ENCODE peak calls at places on chromosomes 1 and 21, in five cellular contexts. D is GM23248, J is SK-N-SH, F is GM23338, P is PC-3. Q is an unnamed sample. For H3K9me2 and H3K4me1, the result is how much of the 10 kb centered on the place peaks cover.

GRCh38 chr1:64941466-64942117 is 24.8 kb downstream of the JAK1 start:
- DNase-seq in D (no peak), J (no peak), F (no peak), P (no peak), Q (no peak)

GRCh38 chr1:8425781-8426161 is 107.9 kb downstream of the SLC45A1 start:
- DNase-seq in D (no peak), J (no peak), F (no peak), P (no peak), Q (no peak)

GRCh38 chr1:215845224-215845902 is 278.3 kb downstream of the KCTD3 start:
- DNase-seq in D (peak), J (no peak), F (no peak), P (peak), Q (no peak)

GRCh38 chr1:165467706-165468105 is 22.8 kb upstream of the RXRG start:
- DNase-seq in D (no peak), J (no peak), F (no peak), P (no peak), Q (no peak)

GRCh38 chr1:115642168-115643072 is 650 bp downstream of the VANGL1 start:
- DNase-seq in D (peak), J (peak), F (peak), P (peak), Q (no peak)

GRCh38 chr1:243325305-243325890 is 69.6 kb downstream of the SDCCAG8 start:
- DNase-seq in D (peak), J (peak), F (peak), P (peak), Q (peak)

GRCh38 chr1:62212411-62212810 is 17.8 kb downstream of the L1TD1 start:
- DNase-seq in D (no peak), J (no peak), F (no peak), P (no peak), Q (no peak)

GRCh38 chr1:162178432-162178831 is 108.9 kb downstream of the NOS1AP start:
- DNase-seq in D (no peak), J (no peak), F (no peak), P (no peak), Q (no peak)

GRCh38 chr1:98839840-98840239 is 164.8 kb downstream of the PLPPR5 start:
- DNase-seq in D (peak), J (no peak), F (no peak), P (no peak), Q (no peak)

GRCh38 chr1:183918589-183918988 is 113.7 kb downstream of the RGL1 start:
- DNase-seq in D (no peak), J (no peak), F (no peak), P (no peak), Q (no peak)

GRCh38 chr1:13775916-13776315 is 75.9 kb downstream of the PRDM2 start:
- DNase-seq in D (peak), J (no peak), F (no peak), P (no peak), Q (no peak)

GRCh38 chr1:117779364-117779763 is 150.1 kb downstream of the GDAP2 start:
- DNase-seq in D (no peak), J (no peak), F (no peak), P (no peak), Q (no peak)

GRCh38 chr1:19559641-19560040 is 74.3 kb upstream of the CAPZB start:
- DNase-seq in D (peak), J (no peak), F (no peak), P (peak), Q (no peak)

GRCh38 chr1:93021539-93022134 is 57.4 kb upstream of the MTF2 start:
- DNase-seq in D (peak), J (peak), F (peak), P (peak), Q (peak)

GRCh38 chr21:30981403-30981802 is 56.9 kb downstream of the KRTAP19-8 start:
- DNase-seq in D (no peak), J (no peak), F (peak), P (no peak), Q (no peak)

GRCh38 chr1:78101514-78101913 is 55.7 kb downstream of the GIPC2 start:
- DNase-seq in D (peak), J (no peak), F (peak), P (peak), Q (no peak)

GRCh38 chr1:209051598-209051997 is 531.9 kb upstream of the CAMK1G start:
- DNase-seq in D (no peak), J (no peak), F (no peak), P (no peak), Q (no peak)

GRCh38 chr1:6414443-6414844 is 5.3 kb downstream of the HES2 start:
- DNase-seq in D (peak), J (peak), F (peak), P (peak), Q (peak)

GRCh38 chr1:235207202-235207565 is 46.1 kb upstream of the RBM34 start:
- DNase-seq in D (no peak), J (no peak), F (no peak), P (no peak), Q (no peak)

GRCh38 chr1:162855461-162856150 is 5.4 kb downstream of the CCDC190 start:
- DNase-seq in D (peak), J (no peak), F (no peak), P (peak), Q (no peak)

GRCh38 chr1:2530501-2531361 is 668 bp upstream of the HES5 start:
- DNase-seq in D (peak), J (peak), F (no peak), P (peak), Q (no peak)

GRCh38 chr1:223257856-223258255 is 106.1 kb downstream of the SUSD4 start:
- DNase-seq in D (no peak), J (no peak), F (no peak), P (no peak), Q (no peak)

GRCh38 chr21:38839370-38839681 is 33.6 kb downstream of the ETS2 start:
- DNase-seq in D (no peak), J (no peak), F (no peak), P (peak), Q (no peak)

GRCh38 chr21:43608664-43609063 is 50.6 kb downstream of the HSF2BP start:
- DNase-seq in D (no peak), J (no peak), F (no peak), P (no peak), Q (no peak)

GRCh38 chr1:7335224-7335879 is 435.7 kb upstream of the VAMP3 start:
- DNase-seq in D (no peak), J (peak), F (no peak), P (peak), Q (no peak)

GRCh38 chr1:19384113-19384512 is 72.0 kb downstream of the SLC66A1 start:
- DNase-seq in D (peak), J (peak), F (no peak), P (peak), Q (no peak)

GRCh38 chr1:36411674-36412648 is 14.3 kb upstream of the LSM10 start:
- DNase-seq in D (peak), J (no peak), F (peak), P (peak), Q (no peak)

GRCh38 chr21:34688715-34689114 is 19.9 kb downstream of the CLIC6 start:
- DNase-seq in D (no peak), J (no peak), F (no peak), P (no peak), Q (no peak)

GRCh38 chr1:86704972-86705632 is 726 bp downstream of the SH3GLB1 start:
- DNase-seq in D (peak), J (peak), F (peak), P (peak), Q (peak)

GRCh38 chr1:151620286-151620685 is 8.4 kb downstream of the SNX27 start:
- DNase-seq in D (peak), J (no peak), F (no peak), P (no peak), Q (no peak)

GRCh38 chr1:60942896-60943633 is 139.3 kb upstream of the NFIA start:
- DNase-seq in D (no peak), J (no peak), F (no peak), P (no peak), Q (peak)

DNA sequence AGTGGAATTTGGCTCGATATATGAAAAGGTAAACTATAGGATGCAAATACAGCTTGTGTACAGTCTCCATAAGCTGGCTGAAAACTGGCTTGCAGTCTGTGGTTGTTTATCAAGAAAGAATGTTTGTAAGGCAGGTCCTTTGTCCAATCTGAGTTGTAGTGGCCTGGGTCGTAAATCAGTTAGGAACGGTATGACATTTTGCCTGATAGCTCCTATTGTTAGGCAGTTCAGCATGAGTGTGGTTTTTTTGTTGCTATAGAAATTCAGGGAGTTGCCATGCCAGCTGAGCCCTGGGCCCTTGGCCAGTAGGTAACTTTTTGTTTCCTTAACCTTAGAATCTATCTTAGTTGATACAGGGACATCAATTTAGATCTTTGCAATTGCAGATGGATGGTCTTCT is 198.2 kb upstream of the ZP4 start:
- DNase-seq in D (no peak), J (no peak), F (no peak), P (no peak), Q (no peak)
- H3K9me2 ChIP-seq in D (under half), J (under half), F (under half), P (under half), Q (under half)

DNA sequence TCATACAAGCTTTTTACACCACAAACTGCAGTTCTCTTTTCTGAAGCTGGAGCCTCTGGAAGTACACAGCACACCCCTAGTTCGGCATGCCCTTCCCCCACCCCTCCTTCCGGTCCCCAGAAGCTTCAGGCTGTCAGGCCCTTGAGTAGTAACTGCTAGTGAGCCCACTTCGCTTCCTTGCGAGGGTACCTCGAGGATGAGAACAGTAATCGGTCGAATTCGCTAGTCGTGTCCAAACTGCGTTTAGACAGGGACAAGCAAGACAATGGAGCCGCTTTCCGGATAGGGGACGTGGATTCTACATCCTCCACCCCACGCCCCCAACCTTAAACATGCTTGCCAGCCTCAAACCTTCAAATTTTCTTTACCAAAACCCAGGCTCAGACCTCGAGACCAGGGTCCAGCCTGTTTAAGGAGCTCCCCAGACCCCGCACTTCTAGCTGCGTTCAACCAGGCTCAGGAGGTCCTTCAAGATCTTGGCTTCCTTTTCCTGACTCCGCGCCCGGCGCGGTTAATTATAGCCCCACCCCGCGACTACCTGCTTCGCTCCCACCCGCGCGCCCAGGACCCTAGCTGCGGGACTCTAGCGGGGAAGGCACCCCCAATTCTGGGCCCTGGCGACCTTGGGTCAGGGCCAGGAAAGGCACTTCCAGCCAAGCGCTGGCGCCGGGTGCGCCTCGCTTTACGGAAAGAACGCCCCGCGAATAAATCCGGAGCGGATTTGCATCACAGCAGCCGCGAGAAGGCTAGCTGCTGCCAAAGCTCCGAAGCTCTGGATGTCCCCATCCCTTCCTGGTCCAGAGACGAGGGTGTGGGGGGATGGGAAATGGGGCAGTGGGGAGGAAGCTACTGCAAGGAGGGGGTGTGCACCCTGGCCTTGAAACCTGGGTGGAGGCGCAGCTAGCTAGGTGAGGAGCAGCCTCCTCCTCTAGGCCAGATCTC is 8.1 kb upstream of the TSPAN1 start:
- DNase-seq in D (peak), J (peak), F (peak), P (no peak), Q (peak)
- H3K4me3 ChIP-seq in D (peak), J (no peak), F (peak), P (no peak), Q (peak)

GRCh38 chr1:156502749-156503671 is 2.4 kb upstream of the MEF2D start:
- DNase-seq in D (peak), J (no peak), F (peak), P (peak), Q (peak)
- H3K4me1 ChIP-seq in D (under half), J (under half), F (under half), P (half or more), Q (half or more)

DNA sequence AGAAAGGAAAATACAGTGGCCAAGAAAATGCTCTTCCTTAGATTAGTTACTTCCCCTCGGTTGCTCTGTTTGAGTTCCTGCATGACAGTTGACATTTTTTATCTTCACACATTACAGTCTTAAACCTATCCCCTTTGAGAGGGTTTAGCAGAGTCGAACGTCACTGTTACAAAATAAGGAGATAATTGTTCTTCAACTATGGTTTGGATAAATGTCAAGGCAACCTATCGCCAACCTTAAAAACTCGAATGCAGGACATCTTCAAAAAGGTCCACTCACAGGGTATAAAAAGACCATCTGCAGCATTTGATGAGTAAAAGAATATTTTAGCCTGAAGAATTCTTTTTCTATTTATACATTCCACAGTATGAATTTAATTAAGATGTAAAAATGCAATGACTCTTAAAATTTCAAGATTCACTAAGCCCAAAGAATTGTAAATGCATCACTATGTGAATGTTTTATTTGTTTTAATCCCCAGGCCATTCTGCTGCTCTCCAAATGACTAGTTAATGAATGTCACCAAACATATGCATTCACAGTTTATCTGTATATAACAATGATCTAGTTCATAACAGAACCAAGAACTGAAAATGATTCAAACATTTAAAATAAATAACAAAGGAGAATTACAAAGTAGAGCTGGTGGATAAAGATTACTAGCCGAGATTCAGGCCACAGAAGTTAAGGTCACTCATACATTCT is 69.0 kb upstream of the COL11A1 start:
- DNase-seq in D (peak), J (no peak), F (no peak), P (no peak), Q (no peak)
- H3K9me2 ChIP-seq in D (under half), J (under half), F (under half), P (under half), Q (under half)

DNA sequence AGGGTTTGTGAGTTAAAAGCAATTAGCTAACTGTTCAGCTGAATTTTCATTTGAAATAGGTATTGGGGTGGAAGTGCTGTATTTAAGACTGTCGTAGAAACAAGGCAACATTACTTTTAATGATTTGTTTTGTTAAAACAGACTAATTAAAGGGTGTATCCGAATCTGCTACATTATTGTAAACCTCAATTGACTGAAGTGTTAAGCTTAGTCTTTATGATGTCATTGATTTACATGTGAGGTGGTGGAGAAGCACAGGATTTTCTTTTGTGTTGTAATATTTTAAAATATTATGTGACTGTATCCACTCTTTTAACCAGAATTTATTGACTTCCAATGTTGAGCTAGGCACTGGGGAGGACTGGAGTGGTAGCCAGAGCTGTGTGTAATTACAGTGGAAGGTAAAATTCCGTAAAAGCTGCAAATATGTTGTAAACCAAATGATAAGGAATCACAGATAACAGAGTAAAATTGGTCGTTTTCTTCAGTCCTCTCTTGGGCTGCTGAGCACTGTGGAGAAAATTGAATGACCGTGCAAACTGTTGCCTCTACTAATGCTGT is 1.6 kb downstream of the HOOK1 start:
- DNase-seq in D (no peak), J (no peak), F (no peak), P (no peak), Q (no peak)
- H3K4me3 ChIP-seq in D (no peak), J (no peak), F (peak), P (peak), Q (no peak)

DNA sequence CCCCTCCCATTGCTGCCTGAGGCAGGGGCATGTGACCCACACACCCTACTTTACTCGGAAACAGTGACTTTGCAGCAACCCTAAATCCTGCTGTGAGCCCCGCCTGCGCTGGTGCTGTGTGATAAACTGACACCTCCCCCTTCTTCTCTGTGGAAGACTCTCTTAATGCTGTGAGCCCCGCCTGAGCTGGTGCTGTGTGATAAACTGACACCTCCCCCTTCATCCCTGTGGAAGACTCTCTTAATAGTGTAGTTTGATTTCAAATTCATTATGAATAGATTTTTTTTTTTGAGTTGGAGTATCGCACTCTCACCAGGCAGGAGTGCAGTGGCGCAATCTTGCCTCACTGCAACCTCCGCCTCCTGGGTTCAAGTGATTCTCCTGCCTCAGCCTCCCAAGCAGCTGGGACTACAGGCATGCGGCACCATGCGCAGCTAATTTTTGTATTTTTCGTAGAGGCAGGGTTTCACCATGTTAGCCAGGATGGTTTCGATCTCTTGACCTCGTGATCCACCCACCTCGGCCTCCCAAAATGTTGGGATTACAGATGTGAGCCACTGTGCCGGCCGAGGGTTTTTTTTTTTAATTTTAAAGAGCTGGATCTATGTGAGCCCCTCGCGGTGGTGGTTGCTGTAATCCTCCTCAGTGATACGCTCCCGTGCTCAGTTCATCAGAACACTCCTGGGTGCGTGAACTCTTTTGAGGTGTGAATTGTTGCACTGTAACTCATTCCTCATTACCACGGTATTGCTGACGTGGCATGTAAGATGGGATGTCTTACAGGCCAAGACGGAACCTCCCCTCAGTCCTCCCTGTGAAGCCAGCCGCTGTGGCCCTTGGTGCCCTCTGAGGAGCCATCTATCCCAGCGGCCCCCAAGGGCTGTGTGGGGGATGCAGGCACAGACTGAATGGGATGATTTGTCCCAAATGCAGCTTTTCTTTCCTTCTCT is 60.3 kb downstream of the GALNT2 start:
- DNase-seq in D (no peak), J (no peak), F (peak), P (no peak), Q (no peak)
- H3K4me1 ChIP-seq in D (under half), J (under half), F (under half), P (under half), Q (half or more)